ENCODE peak calls at places on chromosomes 12 and 14, in five cellular contexts. K, Z, T, W and C are unnamed samples.

GRCh38 chr14:75283884-75284563 is 5.4 kb downstream of the FOS start:
- DNase-seq in K (no peak), Z (no peak), T (no peak), W (no peak), C (no peak)

GRCh38 chr12:19058235-19059021 is 71.1 kb upstream of the PLEKHA5 start:
- DNase-seq in K (no peak), Z (no peak), T (no peak), W (no peak), C (no peak)

GRCh38 chr12:54404061-54405004 is 14.7 kb downstream of the ITGA5 start:
- DNase-seq in K (peak; percentile 55), Z (peak; percentile 80), T (no peak), W (no peak), C (peak; percentile 82)

GRCh38 chr12:79364197-79364596 is 326.6 kb downstream of the PAWR start:
- DNase-seq in K (no peak), Z (no peak), T (no peak), W (no peak), C (no peak)

GRCh38 chr12:105212431-105212830 is 23.5 kb downstream of the APPL2 start:
- DNase-seq in K (no peak), Z (no peak), T (no peak), W (no peak), C (no peak)

GRCh38 chr14:70616646-70617045 is 16.2 kb upstream of the MED6 start:
- DNase-seq in K (no peak), Z (no peak), T (no peak), W (no peak), C (no peak)

GRCh38 chr12:100572184-100572583 is 1.3 kb upstream of the GAS2L3 start:
- DNase-seq in K (no peak), Z (no peak), T (no peak), W (no peak), C (no peak)

GRCh38 chr14:57493467-57494181 is at the start of gene CCDC198:
- DNase-seq in K (no peak), Z (no peak), T (no peak), W (no peak), C (peak; percentile 2)

GRCh38 chr14:88632512-88632911 is 69.7 kb downstream of the ZC3H14 start:
- DNase-seq in K (no peak), Z (no peak), T (no peak), W (no peak), C (no peak)

GRCh38 chr12:75634244-75635222 is 123.1 kb upstream of the KRR1 start:
- DNase-seq in K (no peak), Z (no peak), T (no peak), W (no peak), C (no peak)

GRCh38 chr12:54421175-54421872 is 2.3 kb upstream of the ITGA5 start:
- DNase-seq in K (no peak), Z (no peak), T (no peak), W (no peak), C (no peak)

GRCh38 chr14:61184117-61184516 is 97.0 kb downstream of the TMEM30B start:
- DNase-seq in K (no peak), Z (no peak), T (no peak), W (no peak), C (no peak)

GRCh38 chr14:94575730-94576585 is 5.3 kb upstream of the SERPINA5 start:
- DNase-seq in K (no peak), Z (no peak), T (no peak), W (no peak), C (no peak)

GRCh38 chr12:19575307-19576243 is 136.3 kb downstream of the AEBP2 start:
- DNase-seq in K (no peak), Z (no peak), T (no peak), W (peak; percentile 66), C (no peak)

GRCh38 chr14:85583311-85583710 is 53.4 kb downstream of the FLRT2 start:
- DNase-seq in K (no peak), Z (no peak), T (no peak), W (no peak), C (no peak)

GRCh38 chr12:79119796-79120195 is 255.2 kb downstream of the SYT1 start:
- DNase-seq in K (no peak), Z (peak; percentile 58), T (no peak), W (no peak), C (no peak)

GRCh38 chr14:56274556-56274955 is 156.3 kb downstream of the PELI2 start:
- DNase-seq in K (no peak), Z (no peak), T (no peak), W (no peak), C (no peak)

GRCh38 chr12:65532744-65533143 is 254.3 kb downstream of the MSRB3 start:
- DNase-seq in K (no peak), Z (no peak), T (no peak), W (no peak), C (no peak)

GRCh38 chr12:121689430-121689829 is 20.0 kb upstream of the MORN3 start:
- DNase-seq in K (no peak), Z (no peak), T (no peak), W (no peak), C (no peak)

GRCh38 chr12:25764892-25765291 is 193.6 kb upstream of the RASSF8 start:
- DNase-seq in K (no peak), Z (no peak), T (no peak), W (no peak), C (no peak)

GRCh38 chr12:62163368-62163767 is 96.8 kb upstream of the USP15 start:
- DNase-seq in K (no peak), Z (no peak), T (no peak), W (no peak), C (no peak)

GRCh38 chr12:57611810-57612710 is 825 bp downstream of the ARHGEF25 start:
- DNase-seq in K (no peak), Z (no peak), T (no peak), W (no peak), C (no peak)

GRCh38 chr12:50059440-50060119 is 2.2 kb downstream of the ASIC1 start:
- DNase-seq in K (peak; percentile 30), Z (no peak), T (no peak), W (no peak), C (peak; percentile 91)

GRCh38 chr14:101950516-101951215 is 13.7 kb upstream of the DYNC1H1 start:
- DNase-seq in K (no peak), Z (no peak), T (no peak), W (no peak), C (no peak)

GRCh38 chr14:92501891-92502351 is 11.7 kb upstream of the RIN3 start:
- DNase-seq in K (no peak), Z (no peak), T (no peak), W (no peak), C (no peak)

GRCh38 chr12:93230311-93230689 is 147.4 kb upstream of the NUDT4 start:
- DNase-seq in K (no peak), Z (no peak), T (no peak), W (no peak), C (no peak)

GRCh38 chr14:79044894-79045624 is 874.9 kb downstream of the NRXN3 start:
- DNase-seq in K (no peak), Z (peak; percentile 7), T (no peak), W (no peak), C (no peak)

GRCh38 chr14:85533821-85534271 is 3.9 kb downstream of the FLRT2 start:
- DNase-seq in K (no peak), Z (peak; percentile 28), T (no peak), W (no peak), C (no peak)

GRCh38 chr12:26195641-26196423 is 459 bp downstream of the SSPN start:
- DNase-seq in K (no peak), Z (peak; percentile 50), T (no peak), W (peak; percentile 73), C (peak; percentile 6)

GRCh38 chr12:45231515-45232145 is 15.7 kb downstream of the ANO6 start:
- DNase-seq in K (no peak), Z (no peak), T (no peak), W (no peak), C (no peak)

GRCh38 chr14:93173943-93174395 is 10.7 kb downstream of the MOAP1 start:
- DNase-seq in K (no peak), Z (no peak), T (no peak), W (no peak), C (peak; percentile 22)

GRCh38 chr14:72699852-72700257 is 194.0 kb downstream of the DPF3 start:
- DNase-seq in K (no peak), Z (no peak), T (no peak), W (no peak), C (no peak)